ENCODE peak calls at places on chromosomes 13 and 19, in ten cellular contexts. X, Z, F, W, H, M, N, I, D and Q are unnamed samples. For H3K36me3, the result is how much of the 10 kb centered on the place peaks cover.

GRCh38 chr13:48072304-48072703 is 22.6 kb downstream of the MED4 start:
- DNase-seq in X (no peak), Z (no peak), F (no peak), W (no peak), H (no peak), M (no peak), N (no peak), I (no peak), D (no peak), Q (no peak)

GRCh38 chr19:13033819-13034611 is 38.7 kb downstream of the NFIX start:
- DNase-seq in X (peak), Z (peak), F (peak), W (peak), H (peak), M (peak), N (peak), I (peak), D (peak), Q (no peak)

GRCh38 chr19:46718934-46719551 is 2.1 kb upstream of the PRKD2 start:
- DNase-seq in X (no peak), Z (peak), F (no peak), W (no peak), H (no peak), M (no peak), N (no peak), I (no peak), D (no peak), Q (no peak)

GRCh38 chr13:19860884-19861655 is 2.4 kb downstream of the ZMYM5 start:
- DNase-seq in X (no peak), Z (peak), F (no peak), W (no peak), H (peak), M (no peak), N (no peak), I (peak), D (peak), Q (no peak)

GRCh38 chr19:15923702-15924101 is 10.6 kb downstream of the CYP4F11 start:
- DNase-seq in X (no peak), Z (no peak), F (no peak), W (peak), H (no peak), M (peak), N (no peak), I (no peak), D (no peak), Q (no peak)

GRCh38 chr19:867301-867793 is 7.9 kb downstream of the CFD start:
- DNase-seq in X (no peak), Z (peak), F (no peak), W (no peak), H (no peak), M (no peak), N (no peak), I (no peak), D (no peak), Q (no peak)

GRCh38 chr19:55637534-55637933 is 3.3 kb upstream of the ZNF580 start:
- DNase-seq in X (no peak), Z (no peak), F (no peak), W (no peak), H (no peak), M (no peak), N (no peak), I (no peak), D (no peak), Q (no peak)

GRCh38 chr13:36251528-36251927 is 37.2 kb upstream of the SOHLH2 start:
- DNase-seq in X (no peak), Z (no peak), F (no peak), W (no peak), H (no peak), M (no peak), N (no peak), I (peak), D (no peak), Q (no peak)

GRCh38 chr19:29881386-29881785 is 60.7 kb upstream of the URI1 start:
- DNase-seq in X (no peak), Z (peak), F (no peak), W (no peak), H (no peak), M (no peak), N (no peak), I (peak), D (no peak), Q (no peak)

GRCh38 chr13:71290963-71291937 is 575.8 kb downstream of the DACH1 start:
- DNase-seq in X (no peak), Z (no peak), F (no peak), W (peak), H (no peak), M (peak), N (no peak), I (peak), D (peak), Q (peak)

GRCh38 chr19:11291991-11292390 is 4.0 kb upstream of the TSPAN16 start:
- DNase-seq in X (no peak), Z (no peak), F (no peak), W (no peak), H (no peak), M (no peak), N (no peak), I (no peak), D (no peak), Q (no peak)

GRCh38 chr13:52411629-52412028 is 5.7 kb upstream of the THSD1 start:
- DNase-seq in X (no peak), Z (no peak), F (no peak), W (no peak), H (peak), M (no peak), N (no peak), I (peak), D (no peak), Q (no peak)

GRCh38 chr13:24618219-24618955 is 61.8 kb upstream of the ATP12A start:
- DNase-seq in X (no peak), Z (no peak), F (no peak), W (peak), H (no peak), M (peak), N (no peak), I (no peak), D (no peak), Q (peak)

GRCh38 chr13:99981115-99982020 is at the start of gene ZIC2:
- DNase-seq in X (no peak), Z (peak), F (peak), W (no peak), H (peak), M (no peak), N (no peak), I (peak), D (no peak), Q (no peak)

GRCh38 chr19:12701596-12702282 is 5.3 kb upstream of the FBXW9 start:
- DNase-seq in X (no peak), Z (no peak), F (no peak), W (no peak), H (peak), M (no peak), N (no peak), I (no peak), D (no peak), Q (no peak)

GRCh38 chr13:102654786-102655185 is 40.1 kb downstream of the METTL21C start:
- DNase-seq in X (no peak), Z (no peak), F (no peak), W (no peak), H (no peak), M (no peak), N (no peak), I (no peak), D (no peak), Q (no peak)
- H3K36me3 ChIP-seq in X (half or more), Z (half or more), F (under half), W (under half), H (under half), M (under half), N (half or more), I (under half), D (under half), Q (under half)

DNA sequence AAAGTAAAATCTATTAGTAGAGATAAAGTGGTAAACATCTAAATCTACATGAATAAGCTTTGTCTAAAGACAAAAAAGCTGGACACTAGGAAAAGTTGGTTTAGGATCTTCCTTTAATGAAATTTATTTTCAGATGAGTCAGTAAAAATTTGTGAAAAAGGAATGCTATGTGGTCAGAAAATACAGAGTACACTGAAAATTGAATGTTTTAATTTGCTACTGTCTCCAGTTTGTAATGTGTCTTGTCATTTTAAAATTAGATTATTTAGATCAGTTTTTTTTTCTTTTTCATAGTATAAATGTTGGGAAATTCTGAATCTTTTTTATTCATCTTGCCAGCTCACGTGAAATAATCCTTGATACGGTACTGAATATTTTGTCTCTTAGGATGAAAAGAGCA is 56.9 kb downstream of the SLITRK6 start:
- DNase-seq in X (no peak), Z (no peak), F (no peak), W (no peak), H (no peak), M (no peak), N (no peak), I (no peak), D (no peak), Q (no peak)
- H3K36me3 ChIP-seq in X (under half), Z (under half), F (under half), W (under half), H (under half), M (under half), N (under half), I (under half), D (under half), Q (under half)

GRCh38 chr19:2434267-2434666 is 6.9 kb upstream of the TIMM13 start:
- DNase-seq in X (no peak), Z (peak), F (no peak), W (no peak), H (no peak), M (no peak), N (no peak), I (no peak), D (no peak), Q (no peak)
- H3K36me3 ChIP-seq in X (under half), Z (under half), F (under half), W (under half), H (under half), M (under half), N (half or more), I (under half), D (under half), Q (under half)

GRCh38 chr19:58554494-58555368 is at the start of gene CHMP2A:
- DNase-seq in X (peak), Z (peak), F (peak), W (peak), H (peak), M (peak), N (peak), I (peak), D (peak), Q (peak)

GRCh38 chr19:58553799-58554493 is 959 bp downstream of the CHMP2A start:
- DNase-seq in X (peak), Z (peak), F (no peak), W (no peak), H (peak), M (no peak), N (peak), I (no peak), D (no peak), Q (no peak)

GRCh38 chr19:58551577-58552471 is 3.1 kb downstream of the CHMP2A start:
- DNase-seq in X (peak), Z (peak), F (no peak), W (no peak), H (peak), M (no peak), N (no peak), I (no peak), D (no peak), Q (no peak)

GRCh38 chr19:58551123-58551497 is 3.8 kb downstream of the CHMP2A start:
- DNase-seq in X (no peak), Z (no peak), F (no peak), W (no peak), H (no peak), M (no peak), N (no peak), I (no peak), D (no peak), Q (no peak)

DNA sequence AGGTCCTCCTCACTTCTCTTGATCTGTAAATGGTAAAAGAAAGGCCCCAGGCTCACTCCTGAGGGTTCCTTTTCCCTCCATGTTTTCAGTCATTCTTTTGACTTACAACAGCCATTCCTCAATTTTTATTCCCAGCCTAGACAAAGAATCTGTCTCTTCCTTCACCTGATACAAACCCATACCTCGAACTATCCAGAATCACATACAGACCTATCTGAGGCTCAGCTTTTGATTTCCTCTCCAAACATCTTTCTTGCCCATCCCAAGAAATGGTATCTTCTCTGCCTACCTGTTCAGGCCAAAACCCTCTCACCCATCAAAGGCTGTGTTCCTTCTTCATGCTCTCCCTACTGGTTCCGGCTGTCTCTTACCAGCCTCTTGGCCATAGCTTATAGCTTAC is 2.2 kb downstream of the CHMP2A start:
- DNase-seq in X (no peak), Z (no peak), F (no peak), W (no peak), H (no peak), M (no peak), N (no peak), I (no peak), D (no peak), Q (no peak)
- H3K36me3 ChIP-seq in X (half or more), Z (half or more), F (under half), W (under half), H (under half), M (under half), N (half or more), I (half or more), D (under half), Q (half or more)